ENCODE peak calls at places on chromosomes 11 and 22, in eight cellular contexts. One of them, this sample, is unnamed.
A peak's percentile ranks its signal among the peaks of the same experiment; 100 is the strongest.

GRCh38 chr11:111299111-111300026 is 1.0 kb downstream of the POU2AF3 start:
- DNase-seq in spleen: peak; percentile 81
- DNase-seq in testis: peak; percentile 84
- DNase-seq in transverse colon: peak; percentile 73
- DNase-seq in upper lobe of left lung: peak; percentile 93
- DNase-seq in stomach: peak; percentile 92
- DNase-seq in A549: peak; percentile 60
- DNase-seq in prostate gland: peak; percentile 54
- DNase-seq in this sample: no peak

GRCh38 chr11:1157645-1158591 is at the start of gene MUC5AC:
- DNase-seq in spleen: peak; percentile 72
- DNase-seq in testis: peak; percentile 9
- DNase-seq in transverse colon: no peak
- DNase-seq in upper lobe of left lung: peak; percentile 75
- DNase-seq in stomach: peak; percentile 77
- DNase-seq in A549: peak; percentile 51
- DNase-seq in prostate gland: no peak
- DNase-seq in this sample: no peak

GRCh38 chr22:28506207-28506606 is 173.4 kb downstream of the TTC28 start:
- DNase-seq in spleen: no peak
- DNase-seq in testis: no peak
- DNase-seq in transverse colon: no peak
- DNase-seq in upper lobe of left lung: no peak
- DNase-seq in stomach: no peak
- DNase-seq in A549: no peak
- DNase-seq in prostate gland: no peak
- DNase-seq in this sample: no peak

GRCh38 chr22:42967933-42968332 is 47.0 kb downstream of the PACSIN2 start:
- DNase-seq in spleen: peak; percentile 94
- DNase-seq in testis: no peak
- DNase-seq in transverse colon: peak; percentile 58
- DNase-seq in upper lobe of left lung: no peak
- DNase-seq in stomach: peak; percentile 49
- DNase-seq in A549: no peak
- DNase-seq in prostate gland: no peak
- DNase-seq in this sample: no peak

GRCh38 chr22:21797444-21798221 is 62.0 kb upstream of the YPEL1 start:
- DNase-seq in spleen: no peak
- DNase-seq in testis: no peak
- DNase-seq in transverse colon: no peak
- DNase-seq in upper lobe of left lung: no peak
- DNase-seq in stomach: no peak
- DNase-seq in A549: no peak
- DNase-seq in prostate gland: no peak
- DNase-seq in this sample: no peak

GRCh38 chr11:74639533-74639932 is 47.2 kb downstream of the POLD3 start:
- DNase-seq in spleen: no peak
- DNase-seq in testis: no peak
- DNase-seq in transverse colon: no peak
- DNase-seq in upper lobe of left lung: no peak
- DNase-seq in stomach: no peak
- DNase-seq in A549: no peak
- DNase-seq in prostate gland: no peak
- DNase-seq in this sample: no peak

GRCh38 chr22:42283288-42284229 is 13.1 kb upstream of the TCF20 start:
- DNase-seq in spleen: peak; percentile 70
- DNase-seq in testis: no peak
- DNase-seq in transverse colon: no peak
- DNase-seq in upper lobe of left lung: peak; percentile 80
- DNase-seq in stomach: no peak
- DNase-seq in A549: no peak
- DNase-seq in prostate gland: no peak
- DNase-seq in this sample: no peak

GRCh38 chr11:77159219-77159936 is 31.3 kb downstream of the MYO7A start:
- DNase-seq in spleen: no peak
- DNase-seq in testis: no peak
- DNase-seq in transverse colon: no peak
- DNase-seq in upper lobe of left lung: no peak
- DNase-seq in stomach: no peak
- DNase-seq in A549: no peak
- DNase-seq in prostate gland: no peak
- DNase-seq in this sample: no peak

GRCh38 chr11:118607401-118608267 is at the start of gene PHLDB1:
- DNase-seq in spleen: peak; percentile 84
- DNase-seq in testis: peak; percentile 70
- DNase-seq in transverse colon: peak; percentile 58
- DNase-seq in upper lobe of left lung: peak; percentile 93
- DNase-seq in stomach: peak; percentile 46
- DNase-seq in A549: peak; percentile 61
- DNase-seq in prostate gland: peak; percentile 58
- DNase-seq in this sample: no peak

GRCh38 chr11:14267861-14268635 is 90.9 kb downstream of the RRAS2 start:
- DNase-seq in spleen: peak; percentile 25
- DNase-seq in testis: no peak
- DNase-seq in transverse colon: no peak
- DNase-seq in upper lobe of left lung: no peak
- DNase-seq in stomach: no peak
- DNase-seq in A549: no peak
- DNase-seq in prostate gland: no peak
- DNase-seq in this sample: no peak

GRCh38 chr11:73995731-73996130 is 13.1 kb upstream of the UCP2 start:
- DNase-seq in spleen: no peak
- DNase-seq in testis: no peak
- DNase-seq in transverse colon: no peak
- DNase-seq in upper lobe of left lung: no peak
- DNase-seq in stomach: no peak
- DNase-seq in A549: no peak
- DNase-seq in prostate gland: no peak
- DNase-seq in this sample: no peak

GRCh38 chr11:74683279-74683871 is 47.9 kb downstream of the CHRDL2 start:
- DNase-seq in spleen: peak; percentile 69
- DNase-seq in testis: peak; percentile 30
- DNase-seq in transverse colon: peak; percentile 17
- DNase-seq in upper lobe of left lung: peak; percentile 92
- DNase-seq in stomach: peak; percentile 29
- DNase-seq in A549: no peak
- DNase-seq in prostate gland: peak; percentile 36
- DNase-seq in this sample: no peak

GRCh38 chr22:27238935-27239510 is 562.5 kb downstream of the MN1 start:
- DNase-seq in spleen: no peak
- DNase-seq in testis: peak; percentile 75
- DNase-seq in transverse colon: no peak
- DNase-seq in upper lobe of left lung: peak; percentile 56
- DNase-seq in stomach: no peak
- DNase-seq in A549: peak; percentile 91
- DNase-seq in prostate gland: no peak
- DNase-seq in this sample: no peak

GRCh38 chr22:17157714-17158113 is 1.4 kb downstream of the HDHD5 start:
- DNase-seq in spleen: no peak
- DNase-seq in testis: no peak
- DNase-seq in transverse colon: no peak
- DNase-seq in upper lobe of left lung: no peak
- DNase-seq in stomach: no peak
- DNase-seq in A549: no peak
- DNase-seq in prostate gland: no peak
- DNase-seq in this sample: no peak

GRCh38 chr22:17158176-17158567 is 905 bp downstream of the HDHD5 start:
- DNase-seq in spleen: no peak
- DNase-seq in testis: no peak
- DNase-seq in transverse colon: no peak
- DNase-seq in upper lobe of left lung: no peak
- DNase-seq in stomach: no peak
- DNase-seq in A549: no peak
- DNase-seq in prostate gland: no peak
- DNase-seq in this sample: no peak

GRCh38 chr22:17159504-17159951 is 451 bp upstream of the HDHD5 start:
- DNase-seq in spleen: no peak
- DNase-seq in testis: peak; percentile 71
- DNase-seq in transverse colon: peak; percentile 62
- DNase-seq in upper lobe of left lung: peak; percentile 88
- DNase-seq in stomach: peak; percentile 62
- DNase-seq in A549: peak; percentile 48
- DNase-seq in prostate gland: peak; percentile 47
- DNase-seq in this sample: peak; percentile 54

GRCh38 chr22:17155941-17156340 is 3.1 kb downstream of the HDHD5 start:
- DNase-seq in spleen: no peak
- DNase-seq in testis: no peak
- DNase-seq in transverse colon: no peak
- DNase-seq in upper lobe of left lung: no peak
- DNase-seq in stomach: no peak
- DNase-seq in A549: no peak
- DNase-seq in prostate gland: no peak
- DNase-seq in this sample: no peak

GRCh38 chr22:17158568-17159503 is at the start of gene HDHD5:
- DNase-seq in spleen: peak; percentile 96
- DNase-seq in testis: peak; percentile 94
- DNase-seq in transverse colon: peak; percentile 94
- DNase-seq in upper lobe of left lung: peak; percentile 99
- DNase-seq in stomach: peak; percentile 93
- DNase-seq in A549: peak; percentile 83
- DNase-seq in prostate gland: peak; percentile 87
- DNase-seq in this sample: peak; percentile 67
- TF ChIP-seq POLR2A in spleen: no peak
- TF ChIP-seq POLR2A in testis: no peak
- TF ChIP-seq POLR2A in transverse colon: peak; percentile 62
- TF ChIP-seq POLR2A in upper lobe of left lung: no peak
- TF ChIP-seq POLR2A in stomach: no peak
- TF ChIP-seq POLR2A in A549: peak; percentile 38
- TF ChIP-seq POLR2A in prostate gland: peak; percentile 40
- TF ChIP-seq POLR2A in this sample: peak; percentile 20

GRCh38 chr11:130000552-130001176 is 2.0 kb downstream of the PRDM10 start:
- DNase-seq in spleen: no peak
- DNase-seq in testis: no peak
- DNase-seq in transverse colon: no peak
- DNase-seq in upper lobe of left lung: no peak
- DNase-seq in stomach: no peak
- DNase-seq in A549: no peak
- DNase-seq in prostate gland: no peak
- DNase-seq in this sample: no peak

GRCh38 chr11:129997513-129997912 is 5.1 kb downstream of the PRDM10 start:
- DNase-seq in spleen: no peak
- DNase-seq in testis: no peak
- DNase-seq in transverse colon: no peak
- DNase-seq in upper lobe of left lung: no peak
- DNase-seq in stomach: no peak
- DNase-seq in A549: no peak
- DNase-seq in prostate gland: no peak
- DNase-seq in this sample: no peak

GRCh38 chr11:129998905-129999304 is 3.7 kb downstream of the PRDM10 start:
- DNase-seq in spleen: no peak
- DNase-seq in testis: no peak
- DNase-seq in transverse colon: no peak
- DNase-seq in upper lobe of left lung: no peak
- DNase-seq in stomach: no peak
- DNase-seq in A549: no peak
- DNase-seq in prostate gland: no peak
- DNase-seq in this sample: no peak

GRCh38 chr11:129998107-129998506 is 4.5 kb downstream of the PRDM10 start:
- DNase-seq in spleen: no peak
- DNase-seq in testis: no peak
- DNase-seq in transverse colon: no peak
- DNase-seq in upper lobe of left lung: no peak
- DNase-seq in stomach: no peak
- DNase-seq in A549: no peak
- DNase-seq in prostate gland: no peak
- DNase-seq in this sample: no peak

GRCh38 chr11:129999407-129999806 is 3.2 kb downstream of the PRDM10 start:
- DNase-seq in spleen: no peak
- DNase-seq in testis: no peak
- DNase-seq in transverse colon: no peak
- DNase-seq in upper lobe of left lung: no peak
- DNase-seq in stomach: no peak
- DNase-seq in A549: no peak
- DNase-seq in prostate gland: no peak
- DNase-seq in this sample: no peak
- TF ChIP-seq POLR2A in spleen: no peak
- TF ChIP-seq POLR2A in testis: no peak
- TF ChIP-seq POLR2A in transverse colon: no peak
- TF ChIP-seq POLR2A in upper lobe of left lung: no peak
- TF ChIP-seq POLR2A in stomach: no peak
- TF ChIP-seq POLR2A in A549: no peak
- TF ChIP-seq POLR2A in prostate gland: no peak
- TF ChIP-seq POLR2A in this sample: no peak

GRCh38 chr22:46286941-46287872 is 9.5 kb upstream of the GTSE1 start:
- DNase-seq in spleen: peak; percentile 76
- DNase-seq in testis: no peak
- DNase-seq in transverse colon: no peak
- DNase-seq in upper lobe of left lung: no peak
- DNase-seq in stomach: no peak
- DNase-seq in A549: no peak
- DNase-seq in prostate gland: no peak
- DNase-seq in this sample: no peak

GRCh38 chr22:46289244-46289891 is 7.3 kb upstream of the GTSE1 start:
- DNase-seq in spleen: peak; percentile 84
- DNase-seq in testis: no peak
- DNase-seq in transverse colon: no peak
- DNase-seq in upper lobe of left lung: peak; percentile 80
- DNase-seq in stomach: no peak
- DNase-seq in A549: no peak
- DNase-seq in prostate gland: no peak
- DNase-seq in this sample: no peak

GRCh38 chr22:46290121-46290842 is 6.4 kb upstream of the GTSE1 start:
- DNase-seq in spleen: peak; percentile 77
- DNase-seq in testis: no peak
- DNase-seq in transverse colon: no peak
- DNase-seq in upper lobe of left lung: no peak
- DNase-seq in stomach: no peak
- DNase-seq in A549: no peak
- DNase-seq in prostate gland: no peak
- DNase-seq in this sample: no peak

GRCh38 chr22:46287873-46288751 is 8.6 kb upstream of the GTSE1 start:
- DNase-seq in spleen: peak; percentile 95
- DNase-seq in testis: no peak
- DNase-seq in transverse colon: peak; percentile 66
- DNase-seq in upper lobe of left lung: peak; percentile 79
- DNase-seq in stomach: peak; percentile 47
- DNase-seq in A549: no peak
- DNase-seq in prostate gland: no peak
- DNase-seq in this sample: no peak

DNA sequence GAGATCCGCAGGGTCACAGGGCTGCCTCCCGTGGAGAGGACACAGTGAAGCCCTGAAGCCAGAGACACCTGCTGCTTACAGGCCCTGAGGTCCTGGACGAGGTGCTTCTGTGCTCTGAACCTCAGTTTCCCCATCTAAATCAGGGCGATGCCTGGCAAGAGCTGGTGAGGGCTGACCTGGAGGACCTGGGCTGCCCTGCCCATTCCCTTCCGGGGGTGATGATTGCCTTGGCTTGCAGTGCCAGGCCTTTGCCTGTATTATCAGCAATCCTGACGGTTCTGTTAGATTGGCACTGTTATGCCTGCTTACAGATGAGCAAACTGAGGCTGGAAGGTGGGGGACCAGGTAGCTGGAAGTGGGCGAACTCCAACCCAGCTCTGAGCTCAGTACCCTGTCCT is 7.8 kb upstream of the GTSE1 start:
- DNase-seq in spleen: no peak
- DNase-seq in testis: no peak
- DNase-seq in transverse colon: no peak
- DNase-seq in upper lobe of left lung: no peak
- DNase-seq in stomach: no peak
- DNase-seq in A549: no peak
- DNase-seq in prostate gland: no peak
- DNase-seq in this sample: no peak
- TF ChIP-seq POLR2A in spleen: no peak
- TF ChIP-seq POLR2A in testis: no peak
- TF ChIP-seq POLR2A in transverse colon: no peak
- TF ChIP-seq POLR2A in upper lobe of left lung: no peak
- TF ChIP-seq POLR2A in stomach: no peak
- TF ChIP-seq POLR2A in A549: no peak
- TF ChIP-seq POLR2A in prostate gland: no peak
- TF ChIP-seq POLR2A in this sample: no peak

GRCh38 chr22:35611891-35612576 is 5.1 kb downstream of the MB start:
- DNase-seq in spleen: no peak
- DNase-seq in testis: no peak
- DNase-seq in transverse colon: peak; percentile 56
- DNase-seq in upper lobe of left lung: no peak
- DNase-seq in stomach: no peak
- DNase-seq in A549: no peak
- DNase-seq in prostate gland: peak; percentile 94
- DNase-seq in this sample: no peak
- TF ChIP-seq POLR2A in spleen: no peak
- TF ChIP-seq POLR2A in testis: no peak
- TF ChIP-seq POLR2A in transverse colon: no peak
- TF ChIP-seq POLR2A in upper lobe of left lung: no peak
- TF ChIP-seq POLR2A in stomach: no peak
- TF ChIP-seq POLR2A in A549: no peak
- TF ChIP-seq POLR2A in prostate gland: no peak
- TF ChIP-seq POLR2A in this sample: no peak

This sample was measured in HCT116.